ENCODE peak calls at places on chromosomes 3 and 15, in eight cellular contexts. One of them, this sample, is unnamed.
A peak's percentile ranks its signal among the peaks of the same experiment; 100 is the strongest.

GRCh38 chr3:154105218-154105975 is 15.8 kb upstream of the ARHGEF26 start:
- DNase-seq in tibial nerve: no peak
- DNase-seq in transverse colon: no peak
- DNase-seq in fibroblast of lung: peak; percentile 48
- DNase-seq in hepatocyte: no peak
- DNase-seq in neural progenitor cell: no peak
- DNase-seq in cardiac muscle cell: peak; percentile 18
- DNase-seq in ovary: no peak
- DNase-seq in this sample: no peak

GRCh38 chr3:41679412-41679811 is 282.5 kb downstream of the ULK4 start:
- DNase-seq in tibial nerve: no peak
- DNase-seq in transverse colon: no peak
- DNase-seq in fibroblast of lung: no peak
- DNase-seq in hepatocyte: no peak
- DNase-seq in neural progenitor cell: no peak
- DNase-seq in cardiac muscle cell: no peak
- DNase-seq in ovary: no peak
- DNase-seq in this sample: no peak

GRCh38 chr3:126053513-126053912 is 30.4 kb downstream of the SLC41A3 start:
- DNase-seq in tibial nerve: no peak
- DNase-seq in transverse colon: no peak
- DNase-seq in fibroblast of lung: peak; percentile 12
- DNase-seq in hepatocyte: no peak
- DNase-seq in neural progenitor cell: no peak
- DNase-seq in cardiac muscle cell: no peak
- DNase-seq in ovary: no peak
- DNase-seq in this sample: no peak

GRCh38 chr3:66836363-66837152 is 161.5 kb upstream of the KBTBD8 start:
- DNase-seq in tibial nerve: no peak
- DNase-seq in transverse colon: no peak
- DNase-seq in fibroblast of lung: peak; percentile 4
- DNase-seq in hepatocyte: no peak
- DNase-seq in neural progenitor cell: no peak
- DNase-seq in cardiac muscle cell: no peak
- DNase-seq in ovary: no peak
- DNase-seq in this sample: no peak

GRCh38 chr3:107976204-107976775 is 114.5 kb downstream of the CD47 start:
- DNase-seq in tibial nerve: no peak
- DNase-seq in transverse colon: no peak
- DNase-seq in fibroblast of lung: no peak
- DNase-seq in hepatocyte: no peak
- DNase-seq in neural progenitor cell: no peak
- DNase-seq in cardiac muscle cell: no peak
- DNase-seq in ovary: no peak
- DNase-seq in this sample: no peak

GRCh38 chr3:157961665-157962064 is 144.6 kb downstream of the SHOX2 start:
- DNase-seq in tibial nerve: no peak
- DNase-seq in transverse colon: no peak
- DNase-seq in fibroblast of lung: no peak
- DNase-seq in hepatocyte: no peak
- DNase-seq in neural progenitor cell: no peak
- DNase-seq in cardiac muscle cell: no peak
- DNase-seq in ovary: no peak
- DNase-seq in this sample: no peak

GRCh38 chr3:191476053-191476787 is 15.3 kb downstream of the PYDC2 start:
- DNase-seq in tibial nerve: no peak
- DNase-seq in transverse colon: no peak
- DNase-seq in fibroblast of lung: peak; percentile 67
- DNase-seq in hepatocyte: peak; percentile 24
- DNase-seq in neural progenitor cell: no peak
- DNase-seq in cardiac muscle cell: no peak
- DNase-seq in ovary: no peak
- DNase-seq in this sample: no peak

GRCh38 chr15:25619761-25620160 is 180.9 kb upstream of the UBE3A start:
- DNase-seq in tibial nerve: no peak
- DNase-seq in transverse colon: no peak
- DNase-seq in fibroblast of lung: no peak
- DNase-seq in hepatocyte: no peak
- DNase-seq in neural progenitor cell: no peak
- DNase-seq in cardiac muscle cell: no peak
- DNase-seq in ovary: no peak
- DNase-seq in this sample: no peak

GRCh38 chr3:14319654-14320182 is 82.7 kb upstream of the SLC6A6 start:
- DNase-seq in tibial nerve: no peak
- DNase-seq in transverse colon: peak; percentile 49
- DNase-seq in fibroblast of lung: peak; percentile 73
- DNase-seq in hepatocyte: peak; percentile 81
- DNase-seq in neural progenitor cell: peak; percentile 76
- DNase-seq in cardiac muscle cell: peak; percentile 48
- DNase-seq in ovary: peak; percentile 1
- DNase-seq in this sample: no peak

GRCh38 chr15:48624700-48625099 is 20.8 kb downstream of the FBN1 start:
- DNase-seq in tibial nerve: no peak
- DNase-seq in transverse colon: no peak
- DNase-seq in fibroblast of lung: peak; percentile 50
- DNase-seq in hepatocyte: no peak
- DNase-seq in neural progenitor cell: no peak
- DNase-seq in cardiac muscle cell: no peak
- DNase-seq in ovary: no peak
- DNase-seq in this sample: no peak

DNA sequence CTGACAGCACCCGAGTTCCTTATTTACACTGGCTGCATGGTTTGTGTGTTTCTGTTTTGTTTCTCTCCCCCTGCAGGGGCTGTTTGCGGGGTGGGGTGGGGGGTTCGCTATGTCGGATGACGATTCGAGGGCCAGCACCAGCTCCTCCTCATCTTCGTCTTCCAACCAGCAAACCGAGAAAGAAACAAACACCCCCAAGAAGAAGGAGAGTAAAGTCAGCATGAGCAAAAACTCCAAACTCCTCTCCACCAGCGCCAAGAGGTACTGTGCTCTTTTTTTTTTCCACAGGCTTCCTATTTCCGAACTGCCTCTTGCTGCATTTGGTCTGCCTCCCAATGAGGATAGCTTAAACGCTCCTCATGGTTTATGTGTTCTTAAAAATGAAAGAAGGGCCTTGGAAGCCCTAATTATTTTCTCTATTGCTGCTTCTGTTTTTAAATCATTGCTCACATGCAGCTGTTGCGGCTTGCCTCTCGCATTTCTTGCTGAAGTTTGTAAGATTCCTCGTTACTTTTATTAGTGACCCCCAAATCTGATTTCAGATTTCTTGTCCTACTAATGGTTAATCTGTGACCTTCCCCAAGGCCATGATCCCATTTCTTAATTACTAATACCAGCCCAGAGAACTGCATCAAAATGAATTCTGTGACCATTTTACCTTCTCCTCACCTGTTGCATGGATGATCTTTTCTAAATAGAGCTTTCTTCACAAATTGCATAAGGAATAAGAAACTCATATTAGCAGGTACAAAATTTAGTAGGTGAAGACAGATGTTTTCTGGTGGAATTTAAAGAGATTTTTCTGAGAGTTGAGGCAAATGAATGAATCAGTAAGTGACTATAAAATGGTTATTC is 1.6 kb downstream of the UBE2E1 start:
- DNase-seq in tibial nerve: peak; percentile 23
- DNase-seq in transverse colon: no peak
- DNase-seq in fibroblast of lung: peak; percentile 41
- DNase-seq in hepatocyte: peak; percentile 8
- DNase-seq in neural progenitor cell: no peak
- DNase-seq in cardiac muscle cell: peak; percentile 54
- DNase-seq in ovary: no peak
- DNase-seq in this sample: peak; percentile 23
- H3K27ac ChIP-seq in tibial nerve: peak overlapping the region; percentile 94
- H3K27ac ChIP-seq in transverse colon: peak overlapping the region; percentile 89
- H3K27ac ChIP-seq in fibroblast of lung: peak overlapping the region; percentile 45
- H3K27ac ChIP-seq in hepatocyte: peak overlapping the region; percentile 81
- H3K27ac ChIP-seq in neural progenitor cell: peak overlapping the region; percentile 18
- H3K27ac ChIP-seq in cardiac muscle cell: peak overlapping the region; percentile 95
- H3K27ac ChIP-seq in ovary: peak overlapping the region; percentile 83
- H3K27ac ChIP-seq in this sample: peak overlapping the region; percentile 93

GRCh38 chr15:92801774-92802464 is 98.2 kb upstream of the CHD2 start:
- DNase-seq in tibial nerve: peak; percentile 73
- DNase-seq in transverse colon: peak; percentile 35
- DNase-seq in fibroblast of lung: peak; percentile 98
- DNase-seq in hepatocyte: no peak
- DNase-seq in neural progenitor cell: no peak
- DNase-seq in cardiac muscle cell: no peak
- DNase-seq in ovary: no peak
- DNase-seq in this sample: peak; percentile 87
- H3K4me3 ChIP-seq in tibial nerve: no peak overlapping the region
- H3K4me3 ChIP-seq in transverse colon: no peak overlapping the region
- H3K4me3 ChIP-seq in fibroblast of lung: no peak overlapping the region
- H3K4me3 ChIP-seq in hepatocyte: no peak overlapping the region
- H3K4me3 ChIP-seq in neural progenitor cell: no peak overlapping the region
- H3K4me3 ChIP-seq in cardiac muscle cell: no peak overlapping the region
- H3K4me3 ChIP-seq in ovary: no peak overlapping the region
- H3K4me3 ChIP-seq in this sample: no peak overlapping the region

GRCh38 chr3:49054344-49054862 is 25.2 kb upstream of the IMPDH2 start:
- DNase-seq in tibial nerve: no peak
- DNase-seq in transverse colon: no peak
- DNase-seq in fibroblast of lung: no peak
- DNase-seq in hepatocyte: no peak
- DNase-seq in neural progenitor cell: no peak
- DNase-seq in cardiac muscle cell: no peak
- DNase-seq in ovary: no peak
- DNase-seq in this sample: no peak

GRCh38 chr3:49053543-49053942 is 24.3 kb upstream of the IMPDH2 start:
- DNase-seq in tibial nerve: no peak
- DNase-seq in transverse colon: no peak
- DNase-seq in fibroblast of lung: no peak
- DNase-seq in hepatocyte: no peak
- DNase-seq in neural progenitor cell: no peak
- DNase-seq in cardiac muscle cell: no peak
- DNase-seq in ovary: no peak
- DNase-seq in this sample: no peak

GRCh38 chr3:49058011-49058410 is 28.8 kb upstream of the IMPDH2 start:
- DNase-seq in tibial nerve: no peak
- DNase-seq in transverse colon: no peak
- DNase-seq in fibroblast of lung: no peak
- DNase-seq in hepatocyte: no peak
- DNase-seq in neural progenitor cell: no peak
- DNase-seq in cardiac muscle cell: no peak
- DNase-seq in ovary: no peak
- DNase-seq in this sample: no peak

GRCh38 chr3:49057268-49057667 is 28.1 kb upstream of the IMPDH2 start:
- DNase-seq in tibial nerve: no peak
- DNase-seq in transverse colon: no peak
- DNase-seq in fibroblast of lung: no peak
- DNase-seq in hepatocyte: no peak
- DNase-seq in neural progenitor cell: no peak
- DNase-seq in cardiac muscle cell: no peak
- DNase-seq in ovary: no peak
- DNase-seq in this sample: no peak
- H3K36me3 ChIP-seq in tibial nerve: peaks cover 86% of the 10 kb centered on the region
- H3K36me3 ChIP-seq in transverse colon: peaks cover 5% of the 10 kb centered on the region
- H3K36me3 ChIP-seq in fibroblast of lung: peaks cover 12% of the 10 kb centered on the region
- H3K36me3 ChIP-seq in hepatocyte: no peaks in the 10 kb centered on the region
- H3K36me3 ChIP-seq in neural progenitor cell: no peaks in the 10 kb centered on the region
- H3K36me3 ChIP-seq in cardiac muscle cell: peaks cover 44% of the 10 kb centered on the region
- H3K36me3 ChIP-seq in ovary: no peaks in the 10 kb centered on the region
- H3K36me3 ChIP-seq in this sample: peaks cover 85% of the 10 kb centered on the region

GRCh38 chr3:123416173-123416572 is 32.7 kb downstream of the ADCY5 start:
- DNase-seq in tibial nerve: no peak
- DNase-seq in transverse colon: no peak
- DNase-seq in fibroblast of lung: no peak
- DNase-seq in hepatocyte: no peak
- DNase-seq in neural progenitor cell: no peak
- DNase-seq in cardiac muscle cell: no peak
- DNase-seq in ovary: no peak
- DNase-seq in this sample: no peak
- H3K27ac ChIP-seq in tibial nerve: peak overlapping the region; percentile 43
- H3K27ac ChIP-seq in transverse colon: peak overlapping the region; percentile 85
- H3K27ac ChIP-seq in fibroblast of lung: no peak overlapping the region
- H3K27ac ChIP-seq in hepatocyte: no peak overlapping the region
- H3K27ac ChIP-seq in neural progenitor cell: no peak overlapping the region
- H3K27ac ChIP-seq in cardiac muscle cell: no peak overlapping the region
- H3K27ac ChIP-seq in ovary: no peak overlapping the region
- H3K27ac ChIP-seq in this sample: peak overlapping the region; percentile 96

DNA sequence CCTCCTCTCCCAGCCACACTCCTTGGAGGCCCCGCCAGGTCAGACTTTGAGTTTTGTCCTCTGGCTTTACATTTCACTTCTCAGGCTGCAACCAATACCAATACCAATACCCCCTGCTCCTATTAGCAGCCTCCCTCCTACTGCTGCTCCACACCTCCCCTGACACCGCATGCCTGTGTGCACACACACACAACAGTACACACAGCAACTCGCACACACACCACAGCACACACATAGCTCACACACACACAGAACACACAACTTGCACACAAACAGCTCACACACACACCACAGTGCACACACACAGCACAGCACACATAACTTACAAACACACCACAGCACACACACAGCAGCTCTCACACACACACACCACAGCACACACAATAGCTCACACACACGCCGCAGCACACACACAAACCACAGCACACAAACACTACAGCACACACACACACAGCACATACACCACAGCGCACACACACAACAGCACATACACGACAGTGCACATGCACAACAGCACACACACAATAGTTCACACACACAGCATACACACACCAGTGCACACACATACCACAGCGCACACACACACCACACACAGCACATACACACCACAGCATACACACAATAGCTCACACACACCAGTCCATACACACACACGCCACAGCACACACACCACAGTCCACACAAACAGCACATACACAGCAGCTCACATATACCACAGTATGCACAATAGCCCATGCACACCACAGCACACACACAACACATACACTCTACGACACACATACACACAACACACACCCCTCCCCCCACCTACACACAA is 204.7 kb downstream of the UACA start:
- DNase-seq in tibial nerve: no peak
- DNase-seq in transverse colon: no peak
- DNase-seq in fibroblast of lung: no peak
- DNase-seq in hepatocyte: no peak
- DNase-seq in neural progenitor cell: no peak
- DNase-seq in cardiac muscle cell: no peak
- DNase-seq in ovary: no peak
- DNase-seq in this sample: peak; percentile 29
- H3K4me3 ChIP-seq in tibial nerve: no peak overlapping the region
- H3K4me3 ChIP-seq in transverse colon: no peak overlapping the region
- H3K4me3 ChIP-seq in fibroblast of lung: no peak overlapping the region
- H3K4me3 ChIP-seq in hepatocyte: no peak overlapping the region
- H3K4me3 ChIP-seq in neural progenitor cell: no peak overlapping the region
- H3K4me3 ChIP-seq in cardiac muscle cell: no peak overlapping the region
- H3K4me3 ChIP-seq in ovary: no peak overlapping the region
- H3K4me3 ChIP-seq in this sample: no peak overlapping the region

DNA sequence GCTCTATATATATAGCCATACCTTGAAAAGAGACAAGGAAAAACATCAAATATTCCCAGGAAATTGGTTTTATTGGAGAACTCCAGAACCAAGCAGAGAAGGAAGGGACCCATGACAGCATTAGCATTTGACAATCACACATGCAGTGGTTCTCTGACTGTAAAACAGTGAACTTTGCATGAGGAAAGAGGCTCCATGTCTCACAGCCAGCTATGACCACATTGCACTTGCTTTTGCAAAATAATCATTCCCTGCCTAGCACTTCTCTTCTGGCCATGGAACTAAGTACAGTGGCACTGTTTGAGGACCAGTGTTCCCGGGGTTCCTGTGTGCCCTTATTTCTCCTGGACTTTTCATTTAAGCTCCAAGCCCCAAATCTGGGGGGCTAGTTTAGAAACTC is 85.5 kb downstream of the TGFBR2 start:
- DNase-seq in tibial nerve: no peak
- DNase-seq in transverse colon: no peak
- DNase-seq in fibroblast of lung: no peak
- DNase-seq in hepatocyte: no peak
- DNase-seq in neural progenitor cell: no peak
- DNase-seq in cardiac muscle cell: no peak
- DNase-seq in ovary: no peak
- DNase-seq in this sample: no peak
- H3K36me3 ChIP-seq in tibial nerve: peaks cover 43% of the 10 kb centered on the region
- H3K36me3 ChIP-seq in transverse colon: no peaks in the 10 kb centered on the region
- H3K36me3 ChIP-seq in fibroblast of lung: peaks cover 10% of the 10 kb centered on the region
- H3K36me3 ChIP-seq in hepatocyte: no peaks in the 10 kb centered on the region
- H3K36me3 ChIP-seq in neural progenitor cell: no peaks in the 10 kb centered on the region
- H3K36me3 ChIP-seq in cardiac muscle cell: no peaks in the 10 kb centered on the region
- H3K36me3 ChIP-seq in ovary: no peaks in the 10 kb centered on the region
- H3K36me3 ChIP-seq in this sample: peaks cover 48% of the 10 kb centered on the region

This sample was measured in tibial artery.